ENCODE peak calls at places on chromosomes 13 and 19, in five cellular contexts. T is neural progenitor cell, I is Peyer's patch, M is cardiac muscle cell, X is mesendoderm. F is an unnamed sample.
A peak's percentile ranks its signal among the peaks of the same experiment; 100 is the strongest.

GRCh38 chr13:101292711-101293110 is 123.6 kb downstream of the NALCN start:
- DNase-seq in T (no peak), I (no peak), M (no peak), X (no peak), F (no peak)

GRCh38 chr13:106105153-106105552 is 430.3 kb downstream of the EFNB2 start:
- DNase-seq in T (no peak), I (no peak), M (no peak), X (no peak), F (no peak)

GRCh38 chr19:49799271-49799797 is 13.8 kb downstream of the FUZ start:
- DNase-seq in T (no peak), I (no peak), M (no peak), X (no peak), F (no peak)

GRCh38 chr19:41995959-41996797 is 2.1 kb upstream of the ATP1A3 start:
- DNase-seq in T (peak; percentile 92), I (no peak), M (no peak), X (peak; percentile 89), F (no peak)

GRCh38 chr19:2619076-2619475 is 83.4 kb downstream of the GNG7 start:
- DNase-seq in T (no peak), I (no peak), M (peak; percentile 24), X (no peak), F (no peak)

GRCh38 chr13:51453959-51454703 is 1.3 kb upstream of the INTS6 start:
- DNase-seq in T (peak; percentile 35), I (peak; percentile 25), M (no peak), X (peak; percentile 61), F (no peak)

GRCh38 chr19:18009412-18010066 is 1.6 kb downstream of the ARRDC2 start:
- DNase-seq in T (no peak), I (no peak), M (no peak), X (no peak), F (no peak)

GRCh38 chr13:42847891-42848663 is 66.7 kb downstream of the FAM216B start:
- DNase-seq in T (no peak), I (no peak), M (peak; percentile 57), X (no peak), F (no peak)

GRCh38 chr13:75541287-75541686 is 3.6 kb upstream of the COMMD6 start:
- DNase-seq in T (no peak), I (no peak), M (no peak), X (no peak), F (no peak)

GRCh38 chr19:14115761-14116160 is 1.8 kb downstream of the PRKACA start:
- DNase-seq in T (no peak), I (no peak), M (no peak), X (no peak), F (no peak)

GRCh38 chr19:58561373-58562125 is 3.1 kb upstream of the UBE2M start:
- DNase-seq in T (no peak), I (no peak), M (no peak), X (no peak), F (no peak)

GRCh38 chr19:33664744-33665143 is 43.0 kb downstream of the CHST8 start:
- DNase-seq in T (no peak), I (no peak), M (no peak), X (no peak), F (no peak)
- H3K4me1 ChIP-seq in T (no peaks in the 10 kb centered on the region), I (no peaks in the 10 kb centered on the region), M (no peaks in the 10 kb centered on the region), X (no peaks in the 10 kb centered on the region), F (no peaks in the 10 kb centered on the region)

DNA sequence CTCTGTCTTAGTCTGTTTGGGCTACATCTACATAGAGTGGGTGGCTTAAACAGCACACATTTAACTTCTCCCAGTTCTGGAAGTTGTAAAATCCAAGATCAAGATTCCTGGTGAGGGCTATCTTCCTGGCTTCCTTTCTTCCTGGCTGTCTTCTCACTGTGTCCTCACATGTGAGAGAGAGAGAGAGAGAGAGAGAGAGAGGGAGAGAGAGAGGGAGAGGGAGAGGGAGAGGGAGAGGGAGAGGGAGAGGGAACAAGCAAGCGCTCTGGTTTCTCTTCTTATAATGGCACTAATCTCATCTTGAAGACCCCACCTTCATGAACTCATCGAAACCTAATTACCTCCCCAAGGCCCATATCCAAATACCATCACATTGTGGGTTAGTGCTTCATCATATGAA is 69.2 kb downstream of the CDK8 start:
- DNase-seq in T (no peak), I (no peak), M (no peak), X (peak; percentile 22), F (no peak)
- H3K4me1 ChIP-seq in T (peaks cover 8% of the 10 kb centered on the region), I (no peaks in the 10 kb centered on the region), M (peaks cover 32% of the 10 kb centered on the region), X (peaks cover 8% of the 10 kb centered on the region), F (no peaks in the 10 kb centered on the region)

GRCh38 chr13:27665761-27666160 is 44.1 kb downstream of the POLR1D start:
- DNase-seq in T (no peak), I (no peak), M (no peak), X (no peak), F (no peak)
- H3K4me1 ChIP-seq in T (no peaks in the 10 kb centered on the region), I (no peaks in the 10 kb centered on the region), M (peaks cover 31% of the 10 kb centered on the region), X (no peaks in the 10 kb centered on the region), F (no peaks in the 10 kb centered on the region)

DNA sequence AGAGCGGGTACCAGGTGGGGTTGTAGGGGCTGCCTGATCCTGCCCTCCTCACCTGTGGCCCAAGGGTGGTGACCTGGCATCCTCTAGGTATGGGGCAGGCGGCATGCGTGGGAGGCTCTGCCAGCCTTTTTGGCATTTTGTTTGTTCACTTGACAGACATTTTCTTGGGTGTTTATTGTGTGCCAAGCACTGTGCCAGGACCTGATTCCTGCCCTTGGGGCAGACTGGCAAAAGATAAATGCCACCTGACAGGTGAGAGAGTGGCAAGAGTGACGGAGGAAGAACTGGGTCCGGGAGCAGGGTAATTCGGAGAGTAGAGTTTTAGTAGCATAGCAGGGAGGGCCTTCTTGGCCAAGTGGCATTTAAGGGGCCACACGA is 6.0 kb downstream of the RAB11B start:
- DNase-seq in T (no peak), I (no peak), M (no peak), X (no peak), F (no peak)
- H3K4me1 ChIP-seq in T (no peaks in the 10 kb centered on the region), I (peaks cover 3% of the 10 kb centered on the region), M (no peaks in the 10 kb centered on the region), X (no peaks in the 10 kb centered on the region), F (peaks cover 8% of the 10 kb centered on the region)

DNA sequence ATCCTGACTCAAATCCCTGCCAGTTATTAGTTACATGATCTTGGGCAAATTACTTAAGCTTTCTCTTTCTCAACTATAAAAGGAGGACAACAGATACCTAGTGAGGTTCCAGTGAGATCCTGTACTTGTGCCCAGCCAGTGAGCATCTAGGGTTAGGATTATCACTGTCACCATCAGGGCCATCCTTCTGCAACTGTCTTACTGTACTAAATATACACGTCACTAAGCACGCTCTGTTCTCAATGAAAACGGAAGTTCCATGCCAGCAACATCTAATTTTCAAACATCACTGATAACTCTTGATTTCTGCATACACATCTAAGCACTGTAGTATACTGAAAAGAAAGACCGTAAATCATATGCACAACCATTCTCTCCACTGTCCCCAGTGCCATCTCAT is 70.0 kb downstream of the FOXO1 start:
- DNase-seq in T (no peak), I (no peak), M (no peak), X (no peak), F (peak; percentile 19)
- H3K4me1 ChIP-seq in T (no peaks in the 10 kb centered on the region), I (no peaks in the 10 kb centered on the region), M (no peaks in the 10 kb centered on the region), X (peaks cover 2% of the 10 kb centered on the region), F (peaks cover 93% of the 10 kb centered on the region)

GRCh38 chr13:49305824-49306425 is 58.2 kb downstream of the CDADC1 start:
- DNase-seq in T (no peak), I (no peak), M (no peak), X (no peak), F (no peak)
- H3K4me1 ChIP-seq in T (no peaks in the 10 kb centered on the region), I (peaks cover 3% of the 10 kb centered on the region), M (no peaks in the 10 kb centered on the region), X (no peaks in the 10 kb centered on the region), F (no peaks in the 10 kb centered on the region)

GRCh38 chr19:11195169-11195568 is 2.2 kb downstream of the KANK2 start:
- DNase-seq in T (no peak), I (no peak), M (no peak), X (no peak), F (no peak)
- H3K4me1 ChIP-seq in T (no peaks in the 10 kb centered on the region), I (no peaks in the 10 kb centered on the region), M (no peaks in the 10 kb centered on the region), X (peaks cover 2% of the 10 kb centered on the region), F (no peaks in the 10 kb centered on the region)